ENCODE peak calls at places on chromosomes 3 and 15, in seven cellular contexts. One of them, this sample, is unnamed.
A peak's percentile ranks its signal among the peaks of the same experiment; 100 is the strongest.

GRCh38 chr3:115918900-115919299 is 295.6 kb downstream of the GAP43 start:
- DNase-seq in GM23248: no peak
- DNase-seq in OCI-LY7: no peak
- DNase-seq in neural progenitor cell: no peak
- DNase-seq in GM23338: no peak
- DNase-seq in psoas muscle: no peak
- DNase-seq in tibial nerve: no peak
- DNase-seq in this sample: no peak

GRCh38 chr3:50272911-50273688 is 4.2 kb downstream of the SEMA3B start:
- DNase-seq in neural progenitor cell: peak; percentile 89
- DNase-seq in OCI-LY7: peak; percentile 83
- DNase-seq in tibial nerve: peak; percentile 95
- DNase-seq in psoas muscle: peak; percentile 93
- DNase-seq in GM23338: peak; percentile 90
- DNase-seq in GM23248: peak; percentile 81
- DNase-seq in this sample: peak; percentile 78

GRCh38 chr3:13110678-13111116 is 37.5 kb upstream of the IQSEC1 start:
- DNase-seq in OCI-LY7: peak; percentile 94
- DNase-seq in GM23338: no peak
- DNase-seq in neural progenitor cell: peak; percentile 60
- DNase-seq in GM23248: no peak
- DNase-seq in tibial nerve: no peak
- DNase-seq in psoas muscle: no peak
- DNase-seq in this sample: no peak

GRCh38 chr3:24510030-24510648 is 15.5 kb upstream of the THRB start:
- DNase-seq in psoas muscle: no peak
- DNase-seq in GM23338: no peak
- DNase-seq in GM23248: no peak
- DNase-seq in tibial nerve: no peak
- DNase-seq in neural progenitor cell: no peak
- DNase-seq in OCI-LY7: no peak
- DNase-seq in this sample: no peak

GRCh38 chr3:15331606-15332404 is 581 bp downstream of the SH3BP5 start:
- DNase-seq in neural progenitor cell: peak; percentile 59
- DNase-seq in tibial nerve: peak; percentile 63
- DNase-seq in GM23338: peak; percentile 67
- DNase-seq in GM23248: peak; percentile 66
- DNase-seq in psoas muscle: peak; percentile 65
- DNase-seq in OCI-LY7: peak; percentile 52
- DNase-seq in this sample: peak; percentile 68

GRCh38 chr15:64685230-64685886 is 90.0 kb downstream of the RBPMS2 start:
- DNase-seq in GM23248: no peak
- DNase-seq in OCI-LY7: no peak
- DNase-seq in neural progenitor cell: no peak
- DNase-seq in GM23338: peak; percentile 76
- DNase-seq in psoas muscle: no peak
- DNase-seq in tibial nerve: no peak
- DNase-seq in this sample: no peak

GRCh38 chr3:192409838-192410683 is 317.3 kb downstream of the FGF12 start:
- DNase-seq in psoas muscle: peak; percentile 45
- DNase-seq in tibial nerve: no peak
- DNase-seq in neural progenitor cell: peak; percentile 68
- DNase-seq in GM23248: peak; percentile 3
- DNase-seq in GM23338: peak; percentile 72
- DNase-seq in OCI-LY7: no peak
- DNase-seq in this sample: no peak

GRCh38 chr15:85386261-85386660 is 5.9 kb downstream of the AKAP13 start:
- DNase-seq in GM23248: no peak
- DNase-seq in tibial nerve: no peak
- DNase-seq in OCI-LY7: no peak
- DNase-seq in psoas muscle: no peak
- DNase-seq in neural progenitor cell: no peak
- DNase-seq in GM23338: no peak
- DNase-seq in this sample: no peak

GRCh38 chr15:67242665-67243064 is 11.8 kb downstream of the AAGAB start:
- DNase-seq in OCI-LY7: no peak
- DNase-seq in GM23248: peak; percentile 53
- DNase-seq in psoas muscle: no peak
- DNase-seq in GM23338: peak; percentile 17
- DNase-seq in neural progenitor cell: no peak
- DNase-seq in tibial nerve: no peak
- DNase-seq in this sample: no peak

GRCh38 chr3:41464401-41464800 is 265.1 kb downstream of the CTNNB1 start:
- DNase-seq in neural progenitor cell: no peak
- DNase-seq in GM23248: peak; percentile 50
- DNase-seq in tibial nerve: no peak
- DNase-seq in OCI-LY7: no peak
- DNase-seq in psoas muscle: no peak
- DNase-seq in GM23338: no peak
- DNase-seq in this sample: no peak

GRCh38 chr3:151765685-151766084 is 32.0 kb downstream of the AADACL2 start:
- DNase-seq in OCI-LY7: no peak
- DNase-seq in neural progenitor cell: no peak
- DNase-seq in GM23248: no peak
- DNase-seq in tibial nerve: no peak
- DNase-seq in psoas muscle: no peak
- DNase-seq in GM23338: no peak
- DNase-seq in this sample: no peak

GRCh38 chr15:67862771-67863441 is 23.1 kb upstream of the RNU6-1 start:
- DNase-seq in tibial nerve: no peak
- DNase-seq in OCI-LY7: peak; percentile 60
- DNase-seq in GM23338: no peak
- DNase-seq in psoas muscle: no peak
- DNase-seq in neural progenitor cell: no peak
- DNase-seq in GM23248: no peak
- DNase-seq in this sample: no peak

GRCh38 chr3:171813897-171814460 is 3.7 kb upstream of the PLD1 start:
- DNase-seq in psoas muscle: no peak
- DNase-seq in OCI-LY7: peak; percentile 9
- DNase-seq in neural progenitor cell: no peak
- DNase-seq in tibial nerve: peak; percentile 70
- DNase-seq in GM23248: peak; percentile 48
- DNase-seq in GM23338: no peak
- DNase-seq in this sample: no peak

GRCh38 chr15:71133734-71134464 is 18.6 kb downstream of the THSD4 start:
- DNase-seq in GM23248: no peak
- DNase-seq in OCI-LY7: no peak
- DNase-seq in GM23338: no peak
- DNase-seq in tibial nerve: no peak
- DNase-seq in neural progenitor cell: no peak
- DNase-seq in psoas muscle: peak; percentile 67
- DNase-seq in this sample: no peak

GRCh38 chr3:16793321-16793720 is 91.4 kb upstream of the PLCL2 start:
- DNase-seq in GM23338: no peak
- DNase-seq in OCI-LY7: no peak
- DNase-seq in neural progenitor cell: no peak
- DNase-seq in psoas muscle: no peak
- DNase-seq in GM23248: no peak
- DNase-seq in tibial nerve: no peak
- DNase-seq in this sample: no peak

GRCh38 chr15:37536967-37537624 is 397.3 kb upstream of the TMCO5A start:
- DNase-seq in OCI-LY7: no peak
- DNase-seq in psoas muscle: no peak
- DNase-seq in tibial nerve: no peak
- DNase-seq in neural progenitor cell: no peak
- DNase-seq in GM23338: no peak
- DNase-seq in GM23248: no peak
- DNase-seq in this sample: no peak

GRCh38 chr3:25390605-25391004 is 37.5 kb upstream of the RARB start:
- DNase-seq in neural progenitor cell: no peak
- DNase-seq in tibial nerve: no peak
- DNase-seq in GM23338: no peak
- DNase-seq in OCI-LY7: no peak
- DNase-seq in psoas muscle: no peak
- DNase-seq in GM23248: no peak
- DNase-seq in this sample: no peak

GRCh38 chr3:32685604-32686185 is 707 bp downstream of the CNOT10 start:
- DNase-seq in tibial nerve: no peak
- DNase-seq in psoas muscle: no peak
- DNase-seq in neural progenitor cell: no peak
- DNase-seq in GM23338: no peak
- DNase-seq in GM23248: peak; percentile 66
- DNase-seq in OCI-LY7: no peak
- DNase-seq in this sample: no peak

GRCh38 chr3:166425900-166426611 is 588.8 kb upstream of the BCHE start:
- DNase-seq in psoas muscle: no peak
- DNase-seq in GM23338: peak; percentile 62
- DNase-seq in OCI-LY7: no peak
- DNase-seq in GM23248: no peak
- DNase-seq in tibial nerve: no peak
- DNase-seq in neural progenitor cell: peak; percentile 55
- DNase-seq in this sample: no peak

GRCh38 chr15:100663066-100663465 is 60.7 kb downstream of the ASB7 start:
- DNase-seq in GM23338: peak; percentile 78
- DNase-seq in neural progenitor cell: peak; percentile 76
- DNase-seq in GM23248: peak; percentile 13
- DNase-seq in OCI-LY7: no peak
- DNase-seq in tibial nerve: no peak
- DNase-seq in psoas muscle: no peak
- DNase-seq in this sample: no peak

GRCh38 chr3:129622418-129622872 is 16.0 kb upstream of the PLXND1 start:
- DNase-seq in GM23338: no peak
- DNase-seq in tibial nerve: no peak
- DNase-seq in GM23248: no peak
- DNase-seq in OCI-LY7: no peak
- DNase-seq in psoas muscle: peak; percentile 61
- DNase-seq in neural progenitor cell: no peak
- DNase-seq in this sample: peak; percentile 37

GRCh38 chr15:22844421-22845288 is 6.2 kb downstream of the NIPA2 start:
- DNase-seq in GM23338: no peak
- DNase-seq in neural progenitor cell: no peak
- DNase-seq in GM23248: no peak
- DNase-seq in tibial nerve: no peak
- DNase-seq in OCI-LY7: no peak
- DNase-seq in psoas muscle: no peak
- DNase-seq in this sample: no peak

GRCh38 chr15:22846073-22846472 is 7.6 kb downstream of the NIPA2 start:
- DNase-seq in neural progenitor cell: no peak
- DNase-seq in OCI-LY7: no peak
- DNase-seq in GM23338: no peak
- DNase-seq in psoas muscle: no peak
- DNase-seq in tibial nerve: no peak
- DNase-seq in GM23248: no peak
- DNase-seq in this sample: no peak

GRCh38 chr15:22851513-22851912 is 13.0 kb downstream of the NIPA2 start:
- DNase-seq in OCI-LY7: no peak
- DNase-seq in GM23248: no peak
- DNase-seq in tibial nerve: no peak
- DNase-seq in GM23338: no peak
- DNase-seq in neural progenitor cell: no peak
- DNase-seq in psoas muscle: no peak
- DNase-seq in this sample: no peak

GRCh38 chr15:22845289-22845900 is 6.9 kb downstream of the NIPA2 start:
- DNase-seq in psoas muscle: no peak
- DNase-seq in GM23338: peak; percentile 73
- DNase-seq in OCI-LY7: no peak
- DNase-seq in neural progenitor cell: peak; percentile 44
- DNase-seq in tibial nerve: no peak
- DNase-seq in GM23248: peak; percentile 40
- DNase-seq in this sample: no peak

DNA sequence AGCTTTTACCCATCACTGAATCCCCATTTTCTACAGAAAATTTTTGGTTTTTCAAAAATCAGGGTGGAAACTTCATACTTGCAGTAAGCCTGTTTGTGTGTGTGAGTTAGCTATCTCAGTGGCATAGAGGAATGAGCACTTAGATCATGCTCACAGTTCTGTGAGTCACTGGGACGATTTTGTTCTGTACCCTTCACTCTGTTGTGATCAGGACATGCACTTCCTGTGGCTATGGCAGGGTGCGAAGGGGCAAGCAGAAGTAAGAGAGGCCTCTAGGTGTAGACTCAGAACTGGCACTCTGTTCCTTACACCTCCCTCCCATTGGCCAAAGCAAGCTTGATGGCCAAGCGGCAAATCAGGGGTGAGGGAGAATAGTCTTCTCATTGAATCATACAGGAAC is 11.6 kb downstream of the NIPA2 start:
- DNase-seq in OCI-LY7: no peak
- DNase-seq in neural progenitor cell: no peak
- DNase-seq in psoas muscle: no peak
- DNase-seq in GM23338: no peak
- DNase-seq in GM23248: peak; percentile 39
- DNase-seq in tibial nerve: no peak
- DNase-seq in this sample: no peak
- H3K36me3 ChIP-seq in OCI-LY7: peaks cover 96% of the 10 kb centered on the region
- H3K36me3 ChIP-seq in neural progenitor cell: peaks cover 3% of the 10 kb centered on the region
- H3K36me3 ChIP-seq in psoas muscle: peaks cover 79% of the 10 kb centered on the region
- H3K36me3 ChIP-seq in GM23338: peaks cover 19% of the 10 kb centered on the region
- H3K36me3 ChIP-seq in GM23248: peaks cover 34% of the 10 kb centered on the region
- H3K36me3 ChIP-seq in tibial nerve: no peaks in the 10 kb centered on the region
- H3K36me3 ChIP-seq in this sample: no peaks in the 10 kb centered on the region

GRCh38 chr15:41791970-41792637 is 17.8 kb downstream of the MAPKBP1 start:
- DNase-seq in OCI-LY7: no peak
- DNase-seq in neural progenitor cell: no peak
- DNase-seq in tibial nerve: no peak
- DNase-seq in GM23338: no peak
- DNase-seq in GM23248: no peak
- DNase-seq in psoas muscle: no peak
- DNase-seq in this sample: no peak
- H3K4me1 ChIP-seq in OCI-LY7: peaks cover 76% of the 10 kb centered on the region
- H3K4me1 ChIP-seq in neural progenitor cell: peaks cover 23% of the 10 kb centered on the region
- H3K4me1 ChIP-seq in tibial nerve: no peaks in the 10 kb centered on the region
- H3K4me1 ChIP-seq in GM23338: peaks cover 35% of the 10 kb centered on the region
- H3K4me1 ChIP-seq in GM23248: peaks cover 51% of the 10 kb centered on the region
- H3K4me1 ChIP-seq in psoas muscle: peaks cover 44% of the 10 kb centered on the region
- H3K4me1 ChIP-seq in this sample: peaks cover 31% of the 10 kb centered on the region

DNA sequence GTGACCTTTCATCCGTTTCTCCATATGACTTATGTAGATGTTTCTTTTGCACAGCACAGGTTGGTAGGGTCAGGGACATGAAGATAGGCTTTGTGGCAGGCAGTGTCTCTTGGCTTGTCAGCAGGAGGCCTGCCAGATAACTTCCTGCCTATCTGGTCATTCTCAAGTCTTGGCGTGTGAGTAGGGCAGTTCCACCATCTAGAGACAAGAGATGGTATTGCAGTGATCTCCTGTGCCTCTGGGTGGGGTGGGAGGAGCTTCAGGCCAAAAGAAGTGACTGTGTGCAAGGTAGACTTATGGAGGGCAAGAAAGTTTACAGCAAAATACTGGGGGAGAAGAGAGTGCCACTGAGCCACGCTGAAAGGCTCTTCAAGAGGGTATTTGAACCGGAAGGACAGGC is 11.0 kb downstream of the TEX264 start:
- DNase-seq in OCI-LY7: peak; percentile 87
- DNase-seq in psoas muscle: peak; percentile 59
- DNase-seq in GM23248: peak; percentile 93
- DNase-seq in tibial nerve: peak; percentile 81
- DNase-seq in neural progenitor cell: peak; percentile 85
- DNase-seq in GM23338: peak; percentile 93
- DNase-seq in this sample: peak; percentile 65
- H3K27ac ChIP-seq in OCI-LY7: peak overlapping the region; percentile 23
- H3K27ac ChIP-seq in psoas muscle: peak overlapping the region; percentile 46
- H3K27ac ChIP-seq in GM23248: peak overlapping the region; percentile 25
- H3K27ac ChIP-seq in tibial nerve: no peak overlapping the region
- H3K27ac ChIP-seq in neural progenitor cell: no peak overlapping the region
- H3K27ac ChIP-seq in GM23338: no peak overlapping the region
- H3K27ac ChIP-seq in this sample: no peak overlapping the region

DNA sequence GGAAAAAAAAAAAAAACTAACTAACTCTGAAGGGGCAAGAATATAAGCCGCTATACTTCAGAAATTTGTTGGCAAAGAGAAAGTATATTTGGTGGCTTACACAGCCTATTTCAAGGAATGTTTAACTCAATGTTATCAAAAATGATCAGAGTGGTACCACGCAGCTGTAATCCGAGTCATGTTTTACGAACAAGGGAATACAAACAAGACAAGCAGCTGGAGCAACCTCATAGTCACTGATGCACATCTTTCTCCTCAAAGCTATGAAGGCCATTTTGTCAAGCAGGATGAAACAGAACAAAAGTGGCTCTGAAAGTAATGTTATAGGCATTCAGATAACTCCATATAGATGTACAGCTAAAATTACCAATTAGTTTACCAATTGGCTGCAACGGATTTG is 81.2 kb downstream of the SCAPER start:
- DNase-seq in neural progenitor cell: no peak
- DNase-seq in tibial nerve: no peak
- DNase-seq in psoas muscle: no peak
- DNase-seq in GM23338: no peak
- DNase-seq in GM23248: no peak
- DNase-seq in OCI-LY7: no peak
- DNase-seq in this sample: no peak
- H3K36me3 ChIP-seq in neural progenitor cell: no peaks in the 10 kb centered on the region
- H3K36me3 ChIP-seq in tibial nerve: no peaks in the 10 kb centered on the region
- H3K36me3 ChIP-seq in psoas muscle: no peaks in the 10 kb centered on the region
- H3K36me3 ChIP-seq in GM23338: no peaks in the 10 kb centered on the region
- H3K36me3 ChIP-seq in GM23248: no peaks in the 10 kb centered on the region
- H3K36me3 ChIP-seq in OCI-LY7: no peaks in the 10 kb centered on the region
- H3K36me3 ChIP-seq in this sample: no peaks in the 10 kb centered on the region